ENCODE peak calls at places on chromosomes 1 and 21, in four cellular contexts. P is Peyer's patch, U is natural killer cell, O is mesothelial cell of epicardium. A is an unnamed sample.

GRCh38 chr1:201020647-201021332 is 2.7 kb downstream of the KIF21B start:
- DNase-seq in P (peak), U (no peak), O (no peak), A (no peak)

GRCh38 chr1:22749919-22750670 is 39.5 kb downstream of the EPHB2 start:
- DNase-seq in P (peak), U (no peak), O (no peak), A (peak)

GRCh38 chr1:237690656-237691055 is 200.1 kb downstream of the ZP4 start:
- DNase-seq in P (no peak), U (no peak), O (no peak), A (no peak)

GRCh38 chr1:226967665-226968064 is 27.6 kb downstream of the COQ8A start:
- DNase-seq in P (peak), U (no peak), O (no peak), A (no peak)

GRCh38 chr1:150995896-150996295 is 10.8 kb downstream of the MINDY1 start:
- DNase-seq in P (peak), U (peak), O (no peak), A (no peak)

GRCh38 chr1:92877792-92878191 is 46.0 kb downstream of the RPL5 start:
- DNase-seq in P (no peak), U (no peak), O (no peak), A (no peak)

GRCh38 chr1:18537386-18538306 is 56.9 kb downstream of the KLHDC7A start:
- DNase-seq in P (peak), U (no peak), O (peak), A (no peak)

GRCh38 chr1:39128959-39129358 is 75.5 kb upstream of the MACF1 start:
- DNase-seq in P (peak), U (no peak), O (no peak), A (no peak)

GRCh38 chr1:30759718-30760281 is 2.2 kb upstream of the LAPTM5 start:
- DNase-seq in P (peak), U (no peak), O (no peak), A (no peak)

GRCh38 chr1:175294179-175294756 is 101.7 kb upstream of the KIAA0040 start:
- DNase-seq in P (no peak), U (no peak), O (no peak), A (no peak)

GRCh38 chr1:51444096-51444495 is 75.0 kb downstream of the EPS15 start:
- DNase-seq in P (no peak), U (no peak), O (no peak), A (no peak)

GRCh38 chr1:151822404-151822803 is 9.2 kb downstream of the RORC start:
- DNase-seq in P (no peak), U (no peak), O (no peak), A (no peak)

GRCh38 chr21:45363921-45364463 is 41.0 kb upstream of the COL18A1 start:
- DNase-seq in P (peak), U (no peak), O (no peak), A (no peak)

GRCh38 chr1:121471517-121471916 is 286.7 kb downstream of the SRGAP2C start:
- DNase-seq in P (no peak), U (no peak), O (no peak), A (no peak)

GRCh38 chr1:228315945-228316588 is 90.6 kb downstream of the TRIM11 start:
- DNase-seq in P (peak), U (peak), O (peak), A (no peak)

GRCh38 chr1:53516181-53516580 is 57.0 kb downstream of the DMRTB1 start:
- DNase-seq in P (no peak), U (no peak), O (no peak), A (no peak)

GRCh38 chr1:23470282-23471070 is 13.5 kb downstream of the ASAP3 start:
- DNase-seq in P (no peak), U (no peak), O (no peak), A (no peak)

GRCh38 chr1:113388017-113388620 is 2.2 kb upstream of the MAGI3 start:
- DNase-seq in P (no peak), U (no peak), O (no peak), A (no peak)

GRCh38 chr1:75426688-75427087 is 184.2 kb downstream of the SLC44A5 start:
- DNase-seq in P (no peak), U (no peak), O (no peak), A (no peak)

GRCh38 chr1:84077476-84078107 is 66.5 kb upstream of the PRKACB start:
- DNase-seq in P (peak), U (peak), O (peak), A (no peak)

GRCh38 chr1:16612332-16613172 is 812 bp downstream of the NBPF1 start:
- DNase-seq in P (peak), U (no peak), O (peak), A (peak)

GRCh38 chr21:33824156-33824941 is 91.3 kb downstream of the ATP5PO start:
- DNase-seq in P (no peak), U (no peak), O (no peak), A (no peak)

GRCh38 chr1:200907611-200908097 is 13.0 kb downstream of the INAVA start:
- DNase-seq in P (peak), U (no peak), O (no peak), A (peak)

GRCh38 chr1:222798111-222798510 is 16.7 kb upstream of the DISP1 start:
- DNase-seq in P (no peak), U (no peak), O (no peak), A (no peak)

GRCh38 chr21:44670642-44671432 is 4.1 kb upstream of the KRTAP12-2 start:
- DNase-seq in P (no peak), U (no peak), O (peak), A (no peak)

GRCh38 chr1:114033219-114033706 is 54.0 kb downstream of the OLFML3 start:
- DNase-seq in P (no peak), U (no peak), O (no peak), A (no peak)

GRCh38 chr1:19405195-19405760 is 80.1 kb downstream of the CAPZB start:
- DNase-seq in P (no peak), U (no peak), O (no peak), A (no peak)

GRCh38 chr1:58442114-58442513 is 104.4 kb downstream of the OMA1 start:
- DNase-seq in P (no peak), U (no peak), O (no peak), A (no peak)

GRCh38 chr1:53328009-53328489 is at the start of gene LRP8:
- DNase-seq in P (peak), U (peak), O (peak), A (peak)

GRCh38 chr1:31926846-31927660 is 11.1 kb downstream of the PTP4A2 start:
- DNase-seq in P (no peak), U (no peak), O (no peak), A (no peak)

GRCh38 chr1:209708297-209708696 is 3.7 kb downstream of the HSD11B1 start:
- DNase-seq in P (no peak), U (no peak), O (no peak), A (no peak)

GRCh38 chr1:165641276-165641987 is 10.4 kb downstream of the MGST3 start:
- DNase-seq in P (no peak), U (no peak), O (no peak), A (no peak)

GRCh38 chr1:33260435-33260980 is 4.2 kb downstream of the ZNF362 start:
- DNase-seq in P (no peak), U (no peak), O (no peak), A (no peak)

GRCh38 chr1:62175568-62176179 is 19.0 kb upstream of the L1TD1 start:
- DNase-seq in P (peak), U (no peak), O (peak), A (peak)

GRCh38 chr1:83860506-83861221 is 138.3 kb downstream of the TTLL7 start:
- DNase-seq in P (peak), U (peak), O (peak), A (no peak)

GRCh38 chr1:209417761-209418160 is 165.8 kb upstream of the CAMK1G start:
- DNase-seq in P (no peak), U (no peak), O (no peak), A (no peak)

GRCh38 chr1:111593403-111594127 is 26.0 kb upstream of the RAP1A start:
- DNase-seq in P (no peak), U (no peak), O (no peak), A (no peak)

GRCh38 chr1:35115459-35116383 is 36.5 kb downstream of the ZMYM1 start:
- DNase-seq in P (no peak), U (no peak), O (no peak), A (no peak)

GRCh38 chr1:35122311-35122710 is 43.1 kb downstream of the ZMYM1 start:
- DNase-seq in P (no peak), U (no peak), O (no peak), A (no peak)

DNA sequence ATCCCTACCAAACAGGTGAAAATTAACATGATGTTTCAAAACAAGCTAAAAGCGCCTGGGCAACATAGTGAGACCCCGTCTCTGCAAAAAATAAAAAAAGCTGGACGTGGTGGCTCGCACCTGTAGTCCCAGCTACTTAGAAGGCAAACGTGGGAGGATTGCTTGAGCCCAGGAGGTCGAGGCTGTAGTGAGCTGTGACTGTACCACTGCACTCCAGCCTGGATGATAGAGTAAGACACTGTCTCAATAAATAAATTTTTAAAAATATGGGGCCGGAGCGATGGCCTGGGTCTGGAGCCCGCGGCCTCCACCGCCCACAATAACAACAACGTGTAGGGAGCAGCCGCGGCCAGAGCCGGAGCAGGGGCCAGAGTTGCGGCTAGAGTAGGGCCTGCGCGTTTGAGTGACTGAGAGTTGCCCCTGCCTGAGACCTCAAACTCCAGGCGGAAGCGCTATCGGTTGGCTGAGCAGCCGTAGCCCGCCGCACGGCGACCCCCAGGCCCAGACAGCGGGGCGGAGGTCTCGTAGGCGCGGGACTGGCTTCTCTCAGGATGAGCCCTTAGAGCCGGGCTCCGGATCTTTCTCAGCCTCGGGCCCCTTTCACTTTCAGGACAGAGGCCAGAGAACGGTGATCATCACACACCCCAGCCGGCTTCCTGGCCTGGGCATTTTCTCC is 41.4 kb downstream of the ZMYM1 start:
- DNase-seq in P (peak), U (peak), O (no peak), A (no peak)
- TF ChIP-seq CTCF in P (no peak), U (no peak), O (no peak), A (no peak)

GRCh38 chr1:6701437-6702153 is at the start of gene DNAJC11:
- DNase-seq in P (peak), U (peak), O (peak), A (peak)
- TF ChIP-seq CTCF in P (peak), U (peak), O (peak), A (peak)

GRCh38 chr1:101653482-101653946 is 343.2 kb downstream of the OLFM3 start:
- DNase-seq in P (no peak), U (no peak), O (no peak), A (no peak)
- TF ChIP-seq CTCF in P (peak), U (no peak), O (no peak), A (no peak)

GRCh38 chr21:43619344-43619743 is 39.9 kb downstream of the HSF2BP start:
- DNase-seq in P (no peak), U (no peak), O (no peak), A (no peak)

GRCh38 chr21:43618940-43619339 is 40.3 kb downstream of the HSF2BP start:
- DNase-seq in P (peak), U (no peak), O (no peak), A (no peak)

GRCh38 chr21:43623588-43623987 is 35.7 kb downstream of the HSF2BP start:
- DNase-seq in P (no peak), U (no peak), O (no peak), A (no peak)

GRCh38 chr21:43622796-43623195 is 36.5 kb downstream of the HSF2BP start:
- DNase-seq in P (no peak), U (no peak), O (no peak), A (no peak)

DNA sequence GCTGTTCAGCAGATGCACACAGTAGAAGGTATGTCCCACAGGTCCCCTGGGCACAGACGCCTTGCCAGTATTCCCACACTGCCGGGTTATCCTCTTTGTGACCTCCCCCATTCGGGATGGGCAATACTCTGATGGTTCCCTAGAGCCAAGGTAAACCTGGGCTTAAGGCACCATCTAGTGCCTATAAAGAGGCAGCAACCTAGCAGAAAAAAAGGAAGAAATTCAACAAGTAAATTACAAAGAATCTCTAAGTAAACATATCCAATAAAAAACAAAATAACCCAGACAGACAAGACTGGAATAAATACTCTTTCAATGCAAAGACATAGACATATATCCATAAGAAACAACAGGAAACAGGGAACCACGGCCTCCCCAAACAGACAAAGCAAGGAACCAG is 39.4 kb downstream of the HSF2BP start:
- DNase-seq in P (no peak), U (no peak), O (no peak), A (no peak)
- TF ChIP-seq CTCF in P (peak), U (no peak), O (no peak), A (no peak)

DNA sequence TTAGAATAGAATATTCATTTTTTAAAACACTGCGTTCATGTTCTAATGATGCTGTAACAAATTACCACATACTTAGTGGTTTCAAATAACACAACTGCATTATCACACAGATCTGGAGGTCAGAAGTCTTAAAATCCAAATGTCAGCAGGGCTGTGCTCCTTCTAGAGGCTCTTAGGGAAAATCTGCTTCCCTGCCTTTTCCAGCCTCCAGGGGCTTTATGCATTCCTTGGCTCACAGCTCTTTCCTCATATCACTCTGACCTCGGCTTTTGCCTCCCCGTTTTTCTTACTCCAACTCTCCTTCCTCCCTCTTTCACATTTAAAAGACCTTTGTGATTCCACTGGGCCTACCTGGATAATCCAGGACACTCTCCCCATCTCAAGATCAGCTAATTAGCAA is 18.6 kb upstream of the FMN2 start:
- DNase-seq in P (no peak), U (no peak), O (no peak), A (no peak)
- TF ChIP-seq CTCF in P (no peak), U (no peak), O (no peak), A (no peak)

A was measured in HL-60.